ENCODE peak calls at places on chromosomes 5 and 9, in six cellular contexts. One of them, this sample, is unnamed.

GRCh38 chr5:57887851-57888621 is 405.4 kb upstream of the ACTBL2 start:
- DNase-seq in K562: peak; percentile 29
- DNase-seq in HepG2: peak; percentile 23
- DNase-seq in GM12891: no peak
- DNase-seq in GM12878: no peak
- DNase-seq in H1: no peak
- DNase-seq in this sample: no peak

GRCh38 chr5:16489322-16489791 is 23.8 kb upstream of the ZNF622 start:
- DNase-seq in GM12878: no peak
- DNase-seq in K562: peak; percentile 28
- DNase-seq in GM12891: no peak
- DNase-seq in HepG2: peak; percentile 30
- DNase-seq in H1: no peak
- DNase-seq in this sample: no peak

GRCh38 chr9:89617978-89618377 is 13.2 kb downstream of the GADD45G start:
- DNase-seq in GM12878: no peak
- DNase-seq in H1: no peak
- DNase-seq in K562: no peak
- DNase-seq in HepG2: no peak
- DNase-seq in GM12891: no peak
- DNase-seq in this sample: no peak

GRCh38 chr5:118937393-118938061 is 50.8 kb downstream of the DTWD2 start:
- DNase-seq in HepG2: peak; percentile 43
- DNase-seq in K562: no peak
- DNase-seq in GM12878: peak; percentile 5
- DNase-seq in GM12891: no peak
- DNase-seq in H1: no peak
- DNase-seq in this sample: no peak

GRCh38 chr9:126415741-126416370 is 89.2 kb downstream of the MVB12B start:
- DNase-seq in H1: no peak
- DNase-seq in HepG2: no peak
- DNase-seq in GM12891: no peak
- DNase-seq in K562: no peak
- DNase-seq in GM12878: no peak
- DNase-seq in this sample: no peak

GRCh38 chr9:114681594-114682332 is at the start of gene TEX48:
- DNase-seq in GM12891: peak; percentile 38
- DNase-seq in H1: peak; percentile 84
- DNase-seq in GM12878: peak; percentile 19
- DNase-seq in HepG2: peak; percentile 80
- DNase-seq in K562: peak; percentile 65
- DNase-seq in this sample: peak; percentile 37

GRCh38 chr5:176144508-176144907 is 93.7 kb upstream of the SIMC1 start:
- DNase-seq in GM12891: no peak
- DNase-seq in K562: no peak
- DNase-seq in HepG2: no peak
- DNase-seq in GM12878: no peak
- DNase-seq in H1: no peak
- DNase-seq in this sample: no peak

GRCh38 chr5:96083361-96083881 is 121.8 kb upstream of the ELL2 start:
- DNase-seq in HepG2: no peak
- DNase-seq in H1: no peak
- DNase-seq in GM12878: no peak
- DNase-seq in GM12891: no peak
- DNase-seq in K562: no peak
- DNase-seq in this sample: no peak

GRCh38 chr5:88873447-88873846 is 9.5 kb downstream of the MEF2C start:
- DNase-seq in HepG2: no peak
- DNase-seq in K562: no peak
- DNase-seq in GM12891: no peak
- DNase-seq in GM12878: no peak
- DNase-seq in H1: no peak
- DNase-seq in this sample: no peak

GRCh38 chr5:65141487-65141886 is 340.2 kb downstream of the ADAMTS6 start:
- DNase-seq in HepG2: no peak
- DNase-seq in GM12878: no peak
- DNase-seq in GM12891: no peak
- DNase-seq in K562: no peak
- DNase-seq in H1: no peak
- DNase-seq in this sample: no peak

GRCh38 chr9:136409557-136410455 is 608 bp downstream of the ENTR1 start:
- DNase-seq in HepG2: peak; percentile 30
- DNase-seq in K562: peak; percentile 44
- DNase-seq in H1: peak; percentile 60
- DNase-seq in GM12878: no peak
- DNase-seq in GM12891: peak; percentile 56
- DNase-seq in this sample: peak; percentile 54

GRCh38 chr5:110077147-110077546 is 387.4 kb downstream of the MAN2A1 start:
- DNase-seq in GM12878: no peak
- DNase-seq in HepG2: no peak
- DNase-seq in GM12891: no peak
- DNase-seq in K562: no peak
- DNase-seq in H1: no peak
- DNase-seq in this sample: no peak

GRCh38 chr9:35903049-35903448 is 3.0 kb upstream of the HRCT1 start:
- DNase-seq in HepG2: peak; percentile 65
- DNase-seq in K562: peak; percentile 55
- DNase-seq in GM12891: no peak
- DNase-seq in H1: no peak
- DNase-seq in GM12878: no peak
- DNase-seq in this sample: no peak

GRCh38 chr5:98774192-98775046 is 956 bp downstream of the RGMB start:
- DNase-seq in GM12891: peak; percentile 41
- DNase-seq in H1: peak; percentile 76
- DNase-seq in K562: no peak
- DNase-seq in HepG2: peak; percentile 61
- DNase-seq in GM12878: no peak
- DNase-seq in this sample: peak; percentile 17

GRCh38 chr5:93649234-93649900 is 66.3 kb downstream of the NR2F1 start:
- DNase-seq in GM12891: no peak
- DNase-seq in K562: no peak
- DNase-seq in GM12878: no peak
- DNase-seq in HepG2: no peak
- DNase-seq in H1: no peak
- DNase-seq in this sample: no peak

GRCh38 chr9:83933804-83934203 is 12.6 kb upstream of the KIF27 start:
- DNase-seq in H1: no peak
- DNase-seq in HepG2: no peak
- DNase-seq in K562: no peak
- DNase-seq in GM12878: no peak
- DNase-seq in GM12891: no peak
- DNase-seq in this sample: no peak

GRCh38 chr5:149403923-149404745 is 25.0 kb upstream of the IL17B start:
- DNase-seq in K562: no peak
- DNase-seq in HepG2: no peak
- DNase-seq in H1: no peak
- DNase-seq in GM12878: no peak
- DNase-seq in GM12891: no peak
- DNase-seq in this sample: no peak

GRCh38 chr9:37918665-37919165 is 14.8 kb upstream of the SLC25A51 start:
- DNase-seq in GM12878: no peak
- DNase-seq in K562: no peak
- DNase-seq in GM12891: no peak
- DNase-seq in HepG2: no peak
- DNase-seq in H1: no peak
- DNase-seq in this sample: no peak

GRCh38 chr9:84121991-84122523 is 141.5 kb downstream of the RMI1 start:
- DNase-seq in K562: no peak
- DNase-seq in H1: no peak
- DNase-seq in GM12878: no peak
- DNase-seq in GM12891: no peak
- DNase-seq in HepG2: no peak
- DNase-seq in this sample: no peak

GRCh38 chr9:4090491-4090890 is 209.4 kb downstream of the GLIS3 start:
- DNase-seq in H1: no peak
- DNase-seq in GM12878: no peak
- DNase-seq in HepG2: no peak
- DNase-seq in GM12891: no peak
- DNase-seq in K562: no peak
- DNase-seq in this sample: no peak
- TF ChIP-seq POLR2AphosphoS5 in H1: no peak
- TF ChIP-seq POLR2AphosphoS5 in GM12878: no peak
- TF ChIP-seq POLR2AphosphoS5 in HepG2: no peak
- TF ChIP-seq POLR2AphosphoS5 in GM12891: no peak
- TF ChIP-seq POLR2AphosphoS5 in K562: no peak
- TF ChIP-seq POLR2AphosphoS5 in this sample: no peak

GRCh38 chr5:180007582-180007981 is 64.0 kb downstream of the RNF130 start:
- DNase-seq in GM12878: no peak
- DNase-seq in HepG2: no peak
- DNase-seq in K562: peak; percentile 79
- DNase-seq in GM12891: no peak
- DNase-seq in H1: no peak
- DNase-seq in this sample: no peak
- TF ChIP-seq TAF1 in GM12878: no peak
- TF ChIP-seq TAF1 in HepG2: no peak
- TF ChIP-seq TAF1 in K562: no peak
- TF ChIP-seq TAF1 in GM12891: no peak
- TF ChIP-seq TAF1 in H1: no peak
- TF ChIP-seq TAF1 in this sample: no peak

GRCh38 chr5:138352722-138353549 is 451 bp downstream of the KDM3B start:
- DNase-seq in GM12891: peak; percentile 58
- DNase-seq in K562: peak; percentile 77
- DNase-seq in GM12878: no peak
- DNase-seq in H1: peak; percentile 79
- DNase-seq in HepG2: peak; percentile 26
- DNase-seq in this sample: peak; percentile 61
- TF ChIP-seq POLR2A in GM12891: no peak
- TF ChIP-seq POLR2A in K562: peak; percentile 65
- TF ChIP-seq POLR2A in GM12878: peak; percentile 35
- TF ChIP-seq POLR2A in H1: peak; percentile 48
- TF ChIP-seq POLR2A in HepG2: no peak
- TF ChIP-seq POLR2A in this sample: no peak

GRCh38 chr5:56191646-56192045 is 41.5 kb downstream of the ANKRD55 start:
- DNase-seq in K562: no peak
- DNase-seq in HepG2: no peak
- DNase-seq in GM12891: no peak
- DNase-seq in GM12878: no peak
- DNase-seq in H1: no peak
- DNase-seq in this sample: no peak

GRCh38 chr5:56190500-56190899 is 42.6 kb downstream of the ANKRD55 start:
- DNase-seq in H1: no peak
- DNase-seq in K562: no peak
- DNase-seq in HepG2: no peak
- DNase-seq in GM12891: no peak
- DNase-seq in GM12878: no peak
- DNase-seq in this sample: no peak

GRCh38 chr5:56183507-56183906 is 49.6 kb downstream of the ANKRD55 start:
- DNase-seq in H1: no peak
- DNase-seq in K562: no peak
- DNase-seq in HepG2: peak; percentile 36
- DNase-seq in GM12878: no peak
- DNase-seq in GM12891: no peak
- DNase-seq in this sample: no peak

DNA sequence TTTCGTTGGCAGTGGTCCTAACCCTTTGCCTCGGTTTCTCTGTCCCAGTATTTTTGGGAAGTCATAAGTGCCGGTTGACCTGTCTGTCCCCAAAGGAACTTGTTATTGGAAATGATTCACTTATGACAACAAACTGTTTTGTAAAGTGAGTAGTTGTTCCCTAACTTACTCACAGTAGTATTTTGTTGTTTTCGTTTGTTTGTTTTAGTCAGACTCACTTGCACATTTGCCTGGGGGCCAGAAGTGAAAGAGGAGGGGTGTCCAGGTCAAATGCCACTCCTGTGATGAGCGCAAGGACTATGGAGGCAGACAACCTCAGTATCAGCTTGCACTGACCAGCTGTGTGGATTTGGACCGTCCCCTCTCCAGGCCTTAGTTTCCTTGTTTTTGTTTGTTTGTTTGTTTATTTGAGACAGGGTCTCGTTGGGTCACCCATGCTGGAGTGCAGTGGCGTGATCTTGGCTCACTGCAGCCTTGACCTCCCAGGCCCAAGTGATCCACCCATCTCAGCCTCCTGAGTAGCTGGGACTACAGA is 47.3 kb downstream of the ANKRD55 start:
- DNase-seq in HepG2: no peak
- DNase-seq in GM12878: no peak
- DNase-seq in GM12891: no peak
- DNase-seq in H1: no peak
- DNase-seq in K562: no peak
- DNase-seq in this sample: no peak
- TF ChIP-seq POLR2AphosphoS5 in HepG2: no peak
- TF ChIP-seq POLR2AphosphoS5 in GM12878: no peak
- TF ChIP-seq POLR2AphosphoS5 in GM12891: no peak
- TF ChIP-seq POLR2AphosphoS5 in H1: no peak
- TF ChIP-seq POLR2AphosphoS5 in K562: no peak
- TF ChIP-seq POLR2AphosphoS5 in this sample: no peak

GRCh38 chr9:96566401-96567202 is 53.0 kb downstream of the CDC14B start:
- DNase-seq in HepG2: peak; percentile 92
- DNase-seq in K562: peak; percentile 83
- DNase-seq in H1: peak; percentile 88
- DNase-seq in GM12891: peak; percentile 79
- DNase-seq in GM12878: no peak
- DNase-seq in this sample: peak; percentile 75
- TF ChIP-seq TAF1 in HepG2: peak; percentile 57
- TF ChIP-seq TAF1 in K562: no peak
- TF ChIP-seq TAF1 in H1: no peak
- TF ChIP-seq TAF1 in GM12891: no peak
- TF ChIP-seq TAF1 in GM12878: no peak
- TF ChIP-seq TAF1 in this sample: no peak

This sample was measured in GM12892.